ENCODE peak calls at places on chromosome X, in five cellular contexts. One of them, this sample, is unnamed.

GRCh38 chrX:33336783-33337182 is 125.4 kb upstream of the DMD start:
- DNase-seq in prostate gland: peak; percentile 5
- DNase-seq in heart left ventricle: no peak
- DNase-seq in stomach: no peak
- DNase-seq in HCT116: no peak
- DNase-seq in this sample: no peak

GRCh38 chrX:41781500-41781899 is 57.5 kb downstream of the GPR82 start:
- DNase-seq in prostate gland: no peak
- DNase-seq in stomach: no peak
- DNase-seq in heart left ventricle: no peak
- DNase-seq in HCT116: peak; percentile 31
- DNase-seq in this sample: no peak

GRCh38 chrX:139201924-139202323 is 328.6 kb upstream of the F9 start:
- DNase-seq in stomach: no peak
- DNase-seq in HCT116: no peak
- DNase-seq in prostate gland: no peak
- DNase-seq in heart left ventricle: no peak
- DNase-seq in this sample: no peak

GRCh38 chrX:139224953-139225665 is 305.4 kb upstream of the F9 start:
- DNase-seq in heart left ventricle: no peak
- DNase-seq in prostate gland: no peak
- DNase-seq in HCT116: no peak
- DNase-seq in stomach: no peak
- DNase-seq in this sample: no peak

GRCh38 chrX:51336584-51336983 is 4.0 kb downstream of the NUDT10 start:
- DNase-seq in HCT116: peak; percentile 13
- DNase-seq in prostate gland: peak; percentile 10
- DNase-seq in heart left ventricle: no peak
- DNase-seq in stomach: no peak
- DNase-seq in this sample: no peak

GRCh38 chrX:30246769-30247489 is at the start of gene MAGEB1:
- DNase-seq in HCT116: peak; percentile 4
- DNase-seq in stomach: no peak
- DNase-seq in heart left ventricle: no peak
- DNase-seq in prostate gland: no peak
- DNase-seq in this sample: no peak

GRCh38 chrX:103585421-103586313 is at the start of gene TCEAL4:
- DNase-seq in HCT116: no peak
- DNase-seq in prostate gland: peak; percentile 53
- DNase-seq in stomach: peak; percentile 63
- DNase-seq in heart left ventricle: peak; percentile 54
- DNase-seq in this sample: peak; percentile 80

GRCh38 chrX:18617351-18617750 is 54.6 kb downstream of the RS1 start:
- DNase-seq in prostate gland: no peak
- DNase-seq in stomach: no peak
- DNase-seq in HCT116: peak; percentile 16
- DNase-seq in heart left ventricle: no peak
- DNase-seq in this sample: no peak

GRCh38 chrX:17705211-17705610 is 32.1 kb upstream of the SCML1 start:
- DNase-seq in HCT116: no peak
- DNase-seq in stomach: no peak
- DNase-seq in heart left ventricle: no peak
- DNase-seq in prostate gland: no peak
- DNase-seq in this sample: no peak

GRCh38 chrX:111410451-111410850 is 1.5 kb downstream of the DCX start:
- DNase-seq in stomach: no peak
- DNase-seq in prostate gland: no peak
- DNase-seq in heart left ventricle: no peak
- DNase-seq in HCT116: no peak
- DNase-seq in this sample: no peak

GRCh38 chrX:10545882-10546281 is 74.5 kb downstream of the MID1 start:
- DNase-seq in HCT116: no peak
- DNase-seq in prostate gland: no peak
- DNase-seq in stomach: no peak
- DNase-seq in heart left ventricle: no peak
- DNase-seq in this sample: no peak
- TF ChIP-seq POLR2A in HCT116: no peak
- TF ChIP-seq POLR2A in prostate gland: no peak
- TF ChIP-seq POLR2A in stomach: no peak
- TF ChIP-seq POLR2A in heart left ventricle: no peak
- TF ChIP-seq POLR2A in this sample: no peak

DNA sequence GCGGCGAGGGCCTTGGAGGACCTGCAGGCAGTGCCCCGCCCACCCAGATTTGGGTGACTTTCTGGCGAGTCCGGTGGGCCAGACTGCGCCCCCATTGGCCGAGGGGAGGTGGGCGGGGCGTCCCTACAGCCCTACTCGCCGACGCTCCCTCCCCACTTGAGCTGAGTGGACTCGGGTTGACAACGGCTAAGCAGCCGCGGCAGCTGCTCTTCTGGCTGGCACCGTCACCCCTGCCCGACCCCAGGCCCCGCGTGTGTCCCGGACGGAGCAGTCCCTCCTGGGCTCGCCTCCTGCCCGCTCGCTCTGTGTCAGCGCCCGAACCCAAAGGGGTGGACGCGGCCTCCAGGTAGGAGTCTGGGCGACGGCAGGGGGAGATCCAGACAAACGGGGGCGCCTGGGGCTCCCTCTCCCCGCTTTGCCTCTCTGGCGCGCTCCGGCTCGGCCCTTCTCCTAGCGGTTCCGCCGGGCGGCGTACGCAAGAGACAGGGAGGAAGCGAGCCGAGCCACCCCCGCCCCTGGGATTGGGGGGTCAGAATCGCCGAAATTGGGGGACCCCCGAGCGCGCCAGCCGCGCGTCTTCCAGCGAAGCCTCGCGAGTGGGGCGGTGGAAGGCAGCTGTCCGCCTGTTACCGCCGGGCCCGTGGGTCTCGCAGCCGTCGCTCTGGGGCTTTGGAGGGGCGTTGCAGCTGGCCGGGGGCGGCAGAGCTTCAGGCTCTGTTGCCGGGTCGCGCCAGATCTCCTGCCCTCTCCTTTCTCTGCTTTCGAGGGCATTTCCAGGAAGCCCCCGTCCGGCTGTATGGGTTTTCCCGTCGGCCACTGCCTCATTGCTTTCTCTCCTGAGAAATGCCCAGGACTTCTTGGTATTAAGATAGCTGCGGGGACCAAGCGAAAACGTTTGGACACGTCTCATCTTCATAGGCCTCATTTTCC is 46.3 kb downstream of the STARD8 start:
- DNase-seq in stomach: peak; percentile 56
- DNase-seq in prostate gland: peak; percentile 6
- DNase-seq in HCT116: no peak
- DNase-seq in heart left ventricle: peak; percentile 89
- DNase-seq in this sample: peak; percentile 76
- H3K27me3 ChIP-seq in stomach: peaks cover 15% of the 10 kb centered on the region
- H3K27me3 ChIP-seq in prostate gland: no peaks in the 10 kb centered on the region
- H3K27me3 ChIP-seq in HCT116: no peaks in the 10 kb centered on the region
- H3K27me3 ChIP-seq in heart left ventricle: no peaks in the 10 kb centered on the region
- H3K27me3 ChIP-seq in this sample: no peaks in the 10 kb centered on the region

GRCh38 chrX:153816821-153817220 is 13.5 kb downstream of the PDZD4 start:
- DNase-seq in HCT116: no peak
- DNase-seq in stomach: no peak
- DNase-seq in heart left ventricle: no peak
- DNase-seq in prostate gland: no peak
- DNase-seq in this sample: no peak

GRCh38 chrX:153818571-153819397 is 11.6 kb downstream of the PDZD4 start:
- DNase-seq in stomach: peak; percentile 49
- DNase-seq in prostate gland: no peak
- DNase-seq in HCT116: no peak
- DNase-seq in heart left ventricle: no peak
- DNase-seq in this sample: no peak

GRCh38 chrX:153814591-153815315 is 15.6 kb downstream of the PDZD4 start:
- DNase-seq in HCT116: no peak
- DNase-seq in prostate gland: no peak
- DNase-seq in stomach: no peak
- DNase-seq in heart left ventricle: no peak
- DNase-seq in this sample: no peak

GRCh38 chrX:153819398-153820083 is 10.8 kb downstream of the PDZD4 start:
- DNase-seq in heart left ventricle: no peak
- DNase-seq in stomach: no peak
- DNase-seq in prostate gland: no peak
- DNase-seq in HCT116: no peak
- DNase-seq in this sample: no peak

DNA sequence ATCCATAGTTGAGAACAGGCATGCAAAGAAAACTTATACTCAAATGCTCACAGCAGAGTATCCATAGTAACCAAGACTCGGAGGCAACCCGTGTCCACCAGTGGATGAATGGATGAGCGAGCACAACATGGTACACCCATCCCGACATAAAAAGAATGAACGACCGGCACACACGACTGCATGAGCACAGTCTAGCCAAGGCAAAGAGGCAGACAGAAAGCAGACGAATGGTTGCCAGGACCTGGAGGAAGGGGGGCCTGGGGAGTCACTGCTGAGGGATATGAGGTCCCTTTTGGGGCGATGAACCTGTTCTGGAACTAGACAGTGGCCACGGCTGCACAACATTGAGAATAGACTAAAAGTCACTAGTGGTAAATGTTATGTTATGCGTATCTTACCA is 13.1 kb downstream of the PDZD4 start:
- DNase-seq in heart left ventricle: no peak
- DNase-seq in HCT116: no peak
- DNase-seq in prostate gland: no peak
- DNase-seq in stomach: no peak
- DNase-seq in this sample: no peak
- H3K4me3 ChIP-seq in heart left ventricle: no peak overlapping the region
- H3K4me3 ChIP-seq in HCT116: no peak overlapping the region
- H3K4me3 ChIP-seq in prostate gland: no peak overlapping the region
- H3K4me3 ChIP-seq in stomach: no peak overlapping the region
- H3K4me3 ChIP-seq in this sample: no peak overlapping the region

GRCh38 chrX:40735318-40736169 is at the start of gene MED14:
- DNase-seq in HCT116: peak; percentile 72
- DNase-seq in heart left ventricle: peak; percentile 92
- DNase-seq in prostate gland: peak; percentile 84
- DNase-seq in stomach: peak; percentile 86
- DNase-seq in this sample: peak; percentile 83
- TF ChIP-seq POLR2A in HCT116: peak; percentile 21
- TF ChIP-seq POLR2A in heart left ventricle: no peak
- TF ChIP-seq POLR2A in prostate gland: peak; percentile 67
- TF ChIP-seq POLR2A in stomach: no peak
- TF ChIP-seq POLR2A in this sample: peak; percentile 46

GRCh38 chrX:86348669-86349068 is 200.4 kb downstream of the DACH2 start:
- DNase-seq in stomach: no peak
- DNase-seq in prostate gland: no peak
- DNase-seq in HCT116: no peak
- DNase-seq in heart left ventricle: no peak
- DNase-seq in this sample: no peak
- H3K27me3 ChIP-seq in stomach: no peaks in the 10 kb centered on the region
- H3K27me3 ChIP-seq in prostate gland: no peaks in the 10 kb centered on the region
- H3K27me3 ChIP-seq in HCT116: no peaks in the 10 kb centered on the region
- H3K27me3 ChIP-seq in heart left ventricle: no peaks in the 10 kb centered on the region
- H3K27me3 ChIP-seq in this sample: no peaks in the 10 kb centered on the region

DNA sequence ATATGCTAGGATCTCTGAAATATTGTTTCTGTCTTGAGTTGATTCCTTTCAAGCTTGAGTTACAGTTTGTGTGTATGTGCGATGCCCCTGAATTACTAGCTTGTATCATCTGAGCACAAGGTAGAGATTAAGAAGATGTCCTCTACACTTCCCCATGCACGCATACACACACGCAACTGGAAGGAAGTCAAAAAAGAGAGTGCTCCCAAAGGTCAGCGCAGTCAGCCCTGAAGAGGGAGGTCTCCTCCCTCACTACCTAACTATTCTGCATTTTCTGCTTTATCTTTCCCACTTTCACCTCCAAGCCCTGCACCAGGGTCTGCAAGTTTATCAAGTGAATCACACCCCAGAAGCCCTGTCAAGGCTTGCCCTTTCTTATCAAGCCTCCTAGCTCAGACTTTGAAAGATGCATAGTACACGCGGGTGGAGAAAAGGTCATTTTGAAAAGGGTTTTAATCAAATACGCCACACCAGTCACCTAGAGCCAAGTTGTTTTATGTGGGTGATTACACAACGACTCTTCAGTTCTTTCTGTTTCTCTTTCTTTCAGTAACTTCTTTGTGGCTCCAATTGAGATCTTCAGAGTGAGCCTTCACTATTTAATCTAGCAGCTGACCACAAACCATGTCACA is 127.7 kb downstream of the ASB9 start:
- DNase-seq in stomach: no peak
- DNase-seq in heart left ventricle: no peak
- DNase-seq in prostate gland: no peak
- DNase-seq in HCT116: no peak
- DNase-seq in this sample: no peak
- H3K4me3 ChIP-seq in stomach: no peak overlapping the region
- H3K4me3 ChIP-seq in heart left ventricle: no peak overlapping the region
- H3K4me3 ChIP-seq in prostate gland: no peak overlapping the region
- H3K4me3 ChIP-seq in HCT116: no peak overlapping the region
- H3K4me3 ChIP-seq in this sample: no peak overlapping the region

GRCh38 chrX:71953946-71954345 is 43.3 kb downstream of the NHSL2 start:
- DNase-seq in heart left ventricle: no peak
- DNase-seq in prostate gland: no peak
- DNase-seq in stomach: no peak
- DNase-seq in HCT116: no peak
- DNase-seq in this sample: no peak

GRCh38 chrX:71955530-71956120 is 45.0 kb downstream of the NHSL2 start:
- DNase-seq in stomach: no peak
- DNase-seq in prostate gland: no peak
- DNase-seq in HCT116: no peak
- DNase-seq in heart left ventricle: peak; percentile 35
- DNase-seq in this sample: no peak

GRCh38 chrX:71954458-71954857 is 43.8 kb downstream of the NHSL2 start:
- DNase-seq in heart left ventricle: no peak
- DNase-seq in HCT116: no peak
- DNase-seq in stomach: no peak
- DNase-seq in prostate gland: no peak
- DNase-seq in this sample: no peak

GRCh38 chrX:71953391-71953790 is 42.7 kb downstream of the NHSL2 start:
- DNase-seq in stomach: no peak
- DNase-seq in heart left ventricle: no peak
- DNase-seq in HCT116: no peak
- DNase-seq in prostate gland: no peak
- DNase-seq in this sample: no peak

GRCh38 chrX:71958281-71958675 is 47.6 kb downstream of the NHSL2 start:
- DNase-seq in stomach: no peak
- DNase-seq in HCT116: no peak
- DNase-seq in heart left ventricle: no peak
- DNase-seq in prostate gland: no peak
- DNase-seq in this sample: no peak
- TF ChIP-seq POLR2A in stomach: no peak
- TF ChIP-seq POLR2A in HCT116: no peak
- TF ChIP-seq POLR2A in heart left ventricle: no peak
- TF ChIP-seq POLR2A in prostate gland: no peak
- TF ChIP-seq POLR2A in this sample: no peak

GRCh38 chrX:12866451-12867377 is at the start of gene TLR7:
- DNase-seq in HCT116: no peak
- DNase-seq in prostate gland: no peak
- DNase-seq in stomach: no peak
- DNase-seq in heart left ventricle: no peak
- DNase-seq in this sample: no peak
- H3K27me3 ChIP-seq in HCT116: no peaks in the 10 kb centered on the region
- H3K27me3 ChIP-seq in prostate gland: no peaks in the 10 kb centered on the region
- H3K27me3 ChIP-seq in stomach: no peaks in the 10 kb centered on the region
- H3K27me3 ChIP-seq in heart left ventricle: no peaks in the 10 kb centered on the region
- H3K27me3 ChIP-seq in this sample: no peaks in the 10 kb centered on the region

This sample was measured in suprapubic skin.